ENCODE peak calls at places on chromosomes 1 and 21, in seven cellular contexts. One of them, this sample, is unnamed.

GRCh38 chr21:42654179-42654912 is 925 bp downstream of the PDE9A start:
- DNase-seq in A549: peak; percentile 26
- DNase-seq in HCT116: no peak
- DNase-seq in WTC11: no peak
- DNase-seq in K562: no peak
- DNase-seq in HepG2: peak; percentile 30
- DNase-seq in endothelial cell of umbilical vein: no peak
- DNase-seq in this sample: peak; percentile 78

GRCh38 chr1:189597083-189597482 is 880.6 kb downstream of the BRINP3 start:
- DNase-seq in A549: peak; percentile 13
- DNase-seq in HCT116: no peak
- DNase-seq in WTC11: no peak
- DNase-seq in K562: no peak
- DNase-seq in HepG2: no peak
- DNase-seq in endothelial cell of umbilical vein: peak; percentile 76
- DNase-seq in this sample: no peak

GRCh38 chr1:53025034-53025777 is 36.8 kb upstream of the PODN start:
- DNase-seq in A549: peak; percentile 19
- DNase-seq in HCT116: no peak
- DNase-seq in WTC11: no peak
- DNase-seq in K562: no peak
- DNase-seq in HepG2: peak; percentile 90
- DNase-seq in endothelial cell of umbilical vein: peak; percentile 13
- DNase-seq in this sample: no peak

GRCh38 chr1:22925111-22925510 is 47.6 kb downstream of the LACTBL1 start:
- DNase-seq in A549: no peak
- DNase-seq in HCT116: no peak
- DNase-seq in WTC11: no peak
- DNase-seq in K562: no peak
- DNase-seq in HepG2: no peak
- DNase-seq in endothelial cell of umbilical vein: no peak
- DNase-seq in this sample: no peak

GRCh38 chr21:34574581-34574980 is 40.3 kb downstream of the RCAN1 start:
- DNase-seq in A549: no peak
- DNase-seq in HCT116: no peak
- DNase-seq in WTC11: no peak
- DNase-seq in K562: no peak
- DNase-seq in HepG2: no peak
- DNase-seq in endothelial cell of umbilical vein: no peak
- DNase-seq in this sample: no peak

GRCh38 chr1:162252209-162252608 is 124.4 kb downstream of the SPATA46 start:
- DNase-seq in A549: no peak
- DNase-seq in HCT116: no peak
- DNase-seq in WTC11: no peak
- DNase-seq in K562: no peak
- DNase-seq in HepG2: no peak
- DNase-seq in endothelial cell of umbilical vein: no peak
- DNase-seq in this sample: no peak

GRCh38 chr1:39317910-39318633 is 113.6 kb downstream of the MACF1 start:
- DNase-seq in A549: no peak
- DNase-seq in HCT116: no peak
- DNase-seq in WTC11: no peak
- DNase-seq in K562: peak; percentile 16
- DNase-seq in HepG2: no peak
- DNase-seq in endothelial cell of umbilical vein: peak; percentile 91
- DNase-seq in this sample: no peak

GRCh38 chr1:15124362-15125100 is 29.0 kb upstream of the TMEM51 start:
- DNase-seq in A549: no peak
- DNase-seq in HCT116: no peak
- DNase-seq in WTC11: peak; percentile 24
- DNase-seq in K562: no peak
- DNase-seq in HepG2: no peak
- DNase-seq in endothelial cell of umbilical vein: no peak
- DNase-seq in this sample: no peak

GRCh38 chr1:61120998-61121397 is 38.6 kb downstream of the NFIA start:
- DNase-seq in A549: no peak
- DNase-seq in HCT116: no peak
- DNase-seq in WTC11: no peak
- DNase-seq in K562: peak; percentile 49
- DNase-seq in HepG2: peak; percentile 74
- DNase-seq in endothelial cell of umbilical vein: no peak
- DNase-seq in this sample: peak; percentile 9

GRCh38 chr1:6419803-6420593 is at the start of gene HES2:
- DNase-seq in A549: no peak
- DNase-seq in HCT116: no peak
- DNase-seq in WTC11: peak; percentile 59
- DNase-seq in K562: peak; percentile 70
- DNase-seq in HepG2: no peak
- DNase-seq in endothelial cell of umbilical vein: peak; percentile 36
- DNase-seq in this sample: peak; percentile 84

GRCh38 chr1:111963985-111964738 is 25.3 kb downstream of the KCND3 start:
- DNase-seq in A549: no peak
- DNase-seq in HCT116: no peak
- DNase-seq in WTC11: no peak
- DNase-seq in K562: no peak
- DNase-seq in HepG2: no peak
- DNase-seq in endothelial cell of umbilical vein: no peak
- DNase-seq in this sample: no peak

GRCh38 chr1:31376374-31377134 is 3.7 kb upstream of the FABP3 start:
- DNase-seq in A549: peak; percentile 39
- DNase-seq in HCT116: no peak
- DNase-seq in WTC11: no peak
- DNase-seq in K562: peak; percentile 29
- DNase-seq in HepG2: peak; percentile 32
- DNase-seq in endothelial cell of umbilical vein: peak; percentile 51
- DNase-seq in this sample: no peak

GRCh38 chr1:248807067-248807737 is 18.5 kb downstream of the SH3BP5L start:
- DNase-seq in A549: peak; percentile 55
- DNase-seq in HCT116: peak; percentile 4
- DNase-seq in WTC11: peak; percentile 66
- DNase-seq in K562: peak; percentile 77
- DNase-seq in HepG2: peak; percentile 50
- DNase-seq in endothelial cell of umbilical vein: peak; percentile 26
- DNase-seq in this sample: peak; percentile 84

GRCh38 chr1:190022709-190023108 is 455.0 kb downstream of the BRINP3 start:
- DNase-seq in A549: peak; percentile 52
- DNase-seq in HCT116: peak; percentile 10
- DNase-seq in WTC11: no peak
- DNase-seq in K562: peak; percentile 1
- DNase-seq in HepG2: no peak
- DNase-seq in endothelial cell of umbilical vein: no peak
- DNase-seq in this sample: peak; percentile 3

GRCh38 chr1:175471039-175471800 is 272.2 kb downstream of the TNR start:
- DNase-seq in A549: peak; percentile 18
- DNase-seq in HCT116: no peak
- DNase-seq in WTC11: no peak
- DNase-seq in K562: peak; percentile 4
- DNase-seq in HepG2: no peak
- DNase-seq in endothelial cell of umbilical vein: no peak
- DNase-seq in this sample: peak; percentile 92

GRCh38 chr1:81799939-81800740 is 594 bp upstream of the ADGRL2 start:
- DNase-seq in A549: peak; percentile 55
- DNase-seq in HCT116: no peak
- DNase-seq in WTC11: peak; percentile 72
- DNase-seq in K562: no peak
- DNase-seq in HepG2: peak; percentile 48
- DNase-seq in endothelial cell of umbilical vein: peak; percentile 63
- DNase-seq in this sample: no peak

GRCh38 chr1:39150779-39151178 is 53.7 kb upstream of the MACF1 start:
- DNase-seq in A549: no peak
- DNase-seq in HCT116: no peak
- DNase-seq in WTC11: no peak
- DNase-seq in K562: no peak
- DNase-seq in HepG2: no peak
- DNase-seq in endothelial cell of umbilical vein: no peak
- DNase-seq in this sample: no peak

GRCh38 chr1:173477286-173478098 is at the start of gene PRDX6:
- DNase-seq in A549: no peak
- DNase-seq in HCT116: peak; percentile 2
- DNase-seq in WTC11: peak; percentile 83
- DNase-seq in K562: peak; percentile 59
- DNase-seq in HepG2: peak; percentile 48
- DNase-seq in endothelial cell of umbilical vein: peak; percentile 80
- DNase-seq in this sample: peak; percentile 87

GRCh38 chr1:241591317-241591716 is 48.9 kb downstream of the CHML start:
- DNase-seq in A549: peak; percentile 66
- DNase-seq in HCT116: no peak
- DNase-seq in WTC11: no peak
- DNase-seq in K562: no peak
- DNase-seq in HepG2: no peak
- DNase-seq in endothelial cell of umbilical vein: no peak
- DNase-seq in this sample: no peak
- TF ChIP-seq MAX in A549: peak; percentile 42
- TF ChIP-seq MAX in HCT116: peak; percentile 23
- TF ChIP-seq MAX in WTC11: no peak
- TF ChIP-seq MAX in K562: no peak
- TF ChIP-seq MAX in HepG2: no peak
- TF ChIP-seq MAX in endothelial cell of umbilical vein: no peak
- TF ChIP-seq MAX in this sample: no peak

GRCh38 chr1:221030121-221030649 is 150.9 kb downstream of the HLX start:
- DNase-seq in A549: no peak
- DNase-seq in HCT116: no peak
- DNase-seq in WTC11: no peak
- DNase-seq in K562: no peak
- DNase-seq in HepG2: no peak
- DNase-seq in endothelial cell of umbilical vein: no peak
- DNase-seq in this sample: no peak

GRCh38 chr1:221031015-221031889 is 152.0 kb downstream of the HLX start:
- DNase-seq in A549: no peak
- DNase-seq in HCT116: no peak
- DNase-seq in WTC11: no peak
- DNase-seq in K562: peak; percentile 54
- DNase-seq in HepG2: no peak
- DNase-seq in endothelial cell of umbilical vein: no peak
- DNase-seq in this sample: peak; percentile 8

GRCh38 chr1:221035680-221036153 is 156.5 kb downstream of the HLX start:
- DNase-seq in A549: peak; percentile 51
- DNase-seq in HCT116: no peak
- DNase-seq in WTC11: no peak
- DNase-seq in K562: peak; percentile 82
- DNase-seq in HepG2: no peak
- DNase-seq in endothelial cell of umbilical vein: peak; percentile 84
- DNase-seq in this sample: peak; percentile 49

GRCh38 chr1:221032616-221033342 is 153.5 kb downstream of the HLX start:
- DNase-seq in A549: no peak
- DNase-seq in HCT116: no peak
- DNase-seq in WTC11: no peak
- DNase-seq in K562: peak; percentile 34
- DNase-seq in HepG2: no peak
- DNase-seq in endothelial cell of umbilical vein: peak; percentile 91
- DNase-seq in this sample: no peak

GRCh38 chr1:221031890-221032222 is 152.6 kb downstream of the HLX start:
- DNase-seq in A549: no peak
- DNase-seq in HCT116: no peak
- DNase-seq in WTC11: no peak
- DNase-seq in K562: no peak
- DNase-seq in HepG2: no peak
- DNase-seq in endothelial cell of umbilical vein: peak; percentile 79
- DNase-seq in this sample: no peak
- TF ChIP-seq MAX in A549: no peak
- TF ChIP-seq MAX in HCT116: no peak
- TF ChIP-seq MAX in WTC11: no peak
- TF ChIP-seq MAX in K562: no peak
- TF ChIP-seq MAX in HepG2: no peak
- TF ChIP-seq MAX in endothelial cell of umbilical vein: no peak
- TF ChIP-seq MAX in this sample: no peak

DNA sequence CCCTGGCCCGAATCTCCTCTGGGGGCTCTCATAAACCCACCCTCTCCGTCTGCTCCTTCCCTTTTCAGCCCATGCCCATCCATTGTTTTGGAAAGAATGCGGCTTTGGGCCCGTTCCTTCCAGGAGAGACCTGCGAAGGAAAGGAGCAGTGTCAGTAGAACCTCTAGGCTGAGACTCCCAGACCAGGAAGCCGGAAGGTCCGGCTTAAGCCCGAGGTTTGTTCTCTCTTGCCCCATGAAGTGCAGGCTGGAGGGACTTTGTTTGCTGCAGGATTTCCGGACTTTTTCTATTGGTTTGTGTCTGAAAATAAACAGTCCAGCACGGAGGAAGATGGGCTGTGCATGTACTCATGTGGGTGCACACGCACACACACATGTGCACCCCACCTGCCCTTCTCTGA is 49.8 kb downstream of the ELK4 start:
- DNase-seq in A549: no peak
- DNase-seq in HCT116: no peak
- DNase-seq in WTC11: no peak
- DNase-seq in K562: no peak
- DNase-seq in HepG2: peak; percentile 16
- DNase-seq in endothelial cell of umbilical vein: no peak
- DNase-seq in this sample: no peak
- TF ChIP-seq MAX in A549: no peak
- TF ChIP-seq MAX in HCT116: no peak
- TF ChIP-seq MAX in WTC11: no peak
- TF ChIP-seq MAX in K562: no peak
- TF ChIP-seq MAX in HepG2: no peak
- TF ChIP-seq MAX in endothelial cell of umbilical vein: no peak
- TF ChIP-seq MAX in this sample: no peak

GRCh38 chr1:166716620-166717019 is 122.7 kb upstream of the POGK start:
- DNase-seq in A549: no peak
- DNase-seq in HCT116: no peak
- DNase-seq in WTC11: no peak
- DNase-seq in K562: no peak
- DNase-seq in HepG2: no peak
- DNase-seq in endothelial cell of umbilical vein: no peak
- DNase-seq in this sample: no peak
- TF ChIP-seq MAX in A549: no peak
- TF ChIP-seq MAX in HCT116: no peak
- TF ChIP-seq MAX in WTC11: no peak
- TF ChIP-seq MAX in K562: no peak
- TF ChIP-seq MAX in HepG2: no peak
- TF ChIP-seq MAX in endothelial cell of umbilical vein: no peak
- TF ChIP-seq MAX in this sample: no peak